ENCODE peak calls at places on chromosomes 1 and 21, in five cellular contexts. M is SJSA1, R is NCI-H460, S is IMR-90, W is endothelial cell of umbilical vein. V is an unnamed sample.

GRCh38 chr1:157114183-157115121 is 14.8 kb upstream of the ETV3L start:
- DNase-seq in M (peak; percentile 25), R (no peak), S (no peak), W (no peak), V (no peak)

GRCh38 chr1:167720965-167721616 is 691 bp upstream of the MPZL1 start:
- DNase-seq in M (no peak), R (peak; percentile 58), S (peak; percentile 68), W (peak; percentile 72), V (no peak)

GRCh38 chr21:33761104-33762036 is 119.1 kb downstream of the ITSN1 start:
- DNase-seq in M (peak; percentile 81), R (peak; percentile 77), S (peak; percentile 99), W (peak; percentile 95), V (no peak)

GRCh38 chr1:177746168-177746567 is 223.7 kb downstream of the SEC16B start:
- DNase-seq in M (no peak), R (no peak), S (no peak), W (no peak), V (no peak)

GRCh38 chr1:83961571-83962295 is 37.2 kb downstream of the TTLL7 start:
- DNase-seq in M (no peak), R (no peak), S (peak; percentile 15), W (no peak), V (no peak)

GRCh38 chr1:146051452-146051852 is 29.9 kb upstream of the HJV start:
- DNase-seq in M (no peak), R (no peak), S (no peak), W (no peak), V (no peak)

GRCh38 chr1:198121058-198121829 is 35.6 kb upstream of the NEK7 start:
- DNase-seq in M (peak; percentile 49), R (peak; percentile 58), S (peak; percentile 92), W (peak; percentile 58), V (no peak)

GRCh38 chr1:35120458-35121133 is 41.4 kb downstream of the ZMYM1 start:
- DNase-seq in M (no peak), R (no peak), S (peak; percentile 2), W (peak; percentile 18), V (no peak)

GRCh38 chr1:207831517-207832327 is 79.2 kb downstream of the CD34 start:
- DNase-seq in M (no peak), R (no peak), S (peak; percentile 75), W (peak; percentile 47), V (no peak)

GRCh38 chr1:44250113-44250781 is 37.0 kb downstream of the DMAP1 start:
- DNase-seq in M (no peak), R (no peak), S (no peak), W (no peak), V (no peak)

GRCh38 chr21:33019885-33020557 is 5.7 kb upstream of the OLIG2 start:
- DNase-seq in M (no peak), R (no peak), S (no peak), W (no peak), V (no peak)

GRCh38 chr1:46690931-46691411 is 19.3 kb downstream of the TEX38 start:
- DNase-seq in M (no peak), R (no peak), S (no peak), W (no peak), V (no peak)

GRCh38 chr1:162922196-162922595 is 61.2 kb upstream of the CCDC190 start:
- DNase-seq in M (no peak), R (no peak), S (no peak), W (peak; percentile 24), V (no peak)

GRCh38 chr1:171251741-171252300 is 3.5 kb downstream of the FMO1 start:
- DNase-seq in M (no peak), R (peak; percentile 20), S (peak; percentile 33), W (peak; percentile 30), V (no peak)

GRCh38 chr1:145977486-145978476 is 13.3 kb downstream of the POLR3GL start:
- DNase-seq in M (peak; percentile 74), R (peak; percentile 92), S (peak; percentile 85), W (peak; percentile 78), V (peak; percentile 50)

GRCh38 chr1:95780836-95781235 is 546.8 kb downstream of the RWDD3 start:
- DNase-seq in M (no peak), R (no peak), S (no peak), W (no peak), V (no peak)

GRCh38 chr1:209411491-209411929 is 172.0 kb upstream of the CAMK1G start:
- DNase-seq in M (no peak), R (no peak), S (peak; percentile 41), W (no peak), V (no peak)

GRCh38 chr1:95701450-95702173 is 467.6 kb downstream of the RWDD3 start:
- DNase-seq in M (no peak), R (no peak), S (no peak), W (no peak), V (no peak)

GRCh38 chr1:65368403-65368802 is 52.1 kb upstream of the LEPR start:
- DNase-seq in M (no peak), R (no peak), S (no peak), W (no peak), V (no peak)

GRCh38 chr1:194570449-194570848 is 1384.0 kb upstream of the B3GALT2 start:
- DNase-seq in M (no peak), R (no peak), S (peak; percentile 20), W (no peak), V (no peak)

GRCh38 chr1:61358770-61359455 is 276.6 kb downstream of the NFIA start:
- DNase-seq in M (no peak), R (no peak), S (no peak), W (peak; percentile 88), V (no peak)

GRCh38 chr1:24890861-24891260 is 39.2 kb downstream of the RUNX3 start:
- DNase-seq in M (no peak), R (no peak), S (no peak), W (no peak), V (no peak)

GRCh38 chr1:226738995-226739695 is at the start of gene ITPKB:
- DNase-seq in M (peak; percentile 66), R (no peak), S (peak; percentile 65), W (peak; percentile 91), V (no peak)

GRCh38 chr1:228185641-228185965 is 20.0 kb downstream of the IBA57 start:
- DNase-seq in M (peak; percentile 12), R (no peak), S (no peak), W (no peak), V (no peak)

GRCh38 chr1:41015281-41015680 is 6.2 kb downstream of the SLFNL1 start:
- DNase-seq in M (no peak), R (no peak), S (no peak), W (no peak), V (no peak)

GRCh38 chr21:41918561-41919358 is 35.1 kb downstream of the C2CD2 start:
- DNase-seq in M (no peak), R (no peak), S (no peak), W (no peak), V (no peak)

GRCh38 chr1:59128784-59129227 is 168.1 kb upstream of the FGGY start:
- DNase-seq in M (peak; percentile 73), R (no peak), S (peak; percentile 44), W (peak; percentile 77), V (no peak)

GRCh38 chr1:6700853-6701436 is 671 bp downstream of the DNAJC11 start:
- DNase-seq in M (no peak), R (no peak), S (no peak), W (no peak), V (no peak)

GRCh38 chr1:206419783-206420182 is 50.5 kb upstream of the IKBKE start:
- DNase-seq in M (no peak), R (no peak), S (peak; percentile 17), W (no peak), V (no peak)

GRCh38 chr1:31683997-31684396 is 19.8 kb downstream of the COL16A1 start:
- DNase-seq in M (no peak), R (no peak), S (no peak), W (no peak), V (no peak)

GRCh38 chr1:48568501-48568900 is 96.5 kb upstream of the SPATA6 start:
- DNase-seq in M (no peak), R (no peak), S (no peak), W (no peak), V (no peak)

GRCh38 chr1:32239335-32239734 is 7.7 kb upstream of the FAM167B start:
- DNase-seq in M (no peak), R (no peak), S (no peak), W (no peak), V (no peak)

GRCh38 chr1:25051906-25052305 is 121.8 kb upstream of the RUNX3 start:
- DNase-seq in M (no peak), R (no peak), S (no peak), W (no peak), V (no peak)

GRCh38 chr21:37139902-37140301 is 66.8 kb downstream of the TTC3 start:
- DNase-seq in M (no peak), R (no peak), S (peak; percentile 71), W (no peak), V (no peak)

GRCh38 chr21:28587748-28588147 is 404.9 kb downstream of the LTN1 start:
- DNase-seq in M (no peak), R (no peak), S (peak; percentile 24), W (no peak), V (no peak)

GRCh38 chr21:9839011-9839661 is 682.2 kb upstream of the TPTE start:
- DNase-seq in M (peak; percentile 50), R (no peak), S (no peak), W (no peak), V (no peak)

GRCh38 chr21:45990049-45990711 is 8.6 kb downstream of the COL6A1 start:
- DNase-seq in M (peak; percentile 38), R (no peak), S (no peak), W (no peak), V (peak; percentile 0)

GRCh38 chr1:65175171-65176070 is 27.4 kb downstream of the AK4 start:
- DNase-seq in M (no peak), R (no peak), S (peak; percentile 36), W (no peak), V (no peak)